ENCODE peak calls at places on chromosomes 6 and 20, in six cellular contexts. P is CD8-positive, alpha-beta T cell; G is HepG2; C is ascending aorta; F is ovary; Y is cardiac muscle cell. W is an unnamed sample.
A peak's percentile ranks its signal among the peaks of the same experiment; 100 is the strongest.

GRCh38 chr20:58839474-58839874 is 11.2 kb downstream of the GNAS-AS1 start:
- DNase-seq in P (no peak), G (peak; percentile 34), C (no peak), F (no peak), Y (peak; percentile 72), W (peak; percentile 23)

GRCh38 chr20:34368547-34368946 is 5.5 kb downstream of the ITCH start:
- DNase-seq in P (no peak), G (no peak), C (no peak), F (no peak), Y (no peak), W (no peak)

GRCh38 chr20:34074101-34074760 is 37.8 kb downstream of the EIF2S2 start:
- DNase-seq in P (no peak), G (no peak), C (no peak), F (no peak), Y (no peak), W (no peak)

GRCh38 chr6:158396136-158396535 is 83.9 kb downstream of the TULP4 start:
- DNase-seq in P (no peak), G (peak; percentile 61), C (no peak), F (no peak), Y (no peak), W (no peak)

GRCh38 chr6:135638108-135638507 is 140.6 kb upstream of the AHI1 start:
- DNase-seq in P (no peak), G (no peak), C (no peak), F (no peak), Y (no peak), W (no peak)

GRCh38 chr6:39240155-39240757 is 11.0 kb upstream of the KCNK5 start:
- DNase-seq in P (no peak), G (no peak), C (no peak), F (no peak), Y (no peak), W (no peak)

GRCh38 chr6:162644153-162644552 is 83.4 kb downstream of the PRKN start:
- DNase-seq in P (no peak), G (no peak), C (no peak), F (no peak), Y (no peak), W (no peak)

GRCh38 chr20:47701612-47702011 is 83.7 kb downstream of the SULF2 start:
- DNase-seq in P (no peak), G (no peak), C (no peak), F (no peak), Y (no peak), W (no peak)

GRCh38 chr20:21505810-21506530 is 7.9 kb downstream of the NKX2-2 start:
- DNase-seq in P (peak; percentile 31), G (no peak), C (no peak), F (peak; percentile 41), Y (peak; percentile 70), W (no peak)

GRCh38 chr6:72530152-72530551 is 91.7 kb upstream of the KCNQ5 start:
- DNase-seq in P (no peak), G (no peak), C (no peak), F (no peak), Y (no peak), W (no peak)

GRCh38 chr20:11210611-11211010 is 536.8 kb upstream of the JAG1 start:
- DNase-seq in P (no peak), G (no peak), C (no peak), F (no peak), Y (no peak), W (no peak)

GRCh38 chr20:50305636-50306477 is 115.2 kb downstream of the CEBPB start:
- DNase-seq in P (no peak), G (peak; percentile 98), C (no peak), F (peak; percentile 74), Y (no peak), W (peak; percentile 55)

GRCh38 chr20:61942526-61942925 is 123.2 kb downstream of the TAF4 start:
- DNase-seq in P (no peak), G (no peak), C (no peak), F (no peak), Y (no peak), W (no peak)

GRCh38 chr20:34316191-34316814 is 13.1 kb upstream of the AHCY start:
- DNase-seq in P (no peak), G (no peak), C (no peak), F (no peak), Y (no peak), W (peak; percentile 57)

GRCh38 chr20:46348231-46348803 is 40.0 kb upstream of the CDH22 start:
- DNase-seq in P (no peak), G (no peak), C (no peak), F (peak; percentile 51), Y (peak; percentile 55), W (no peak)

GRCh38 chr6:147508871-147509608 is 550 bp downstream of the SAMD5 start:
- DNase-seq in P (no peak), G (no peak), C (no peak), F (peak; percentile 37), Y (peak; percentile 51), W (no peak)

GRCh38 chr6:35051393-35051792 is 89.7 kb downstream of the TCP11 start:
- DNase-seq in P (no peak), G (no peak), C (no peak), F (no peak), Y (no peak), W (no peak)

GRCh38 chr6:150599199-150600002 is at the start of gene PLEKHG1:
- DNase-seq in P (peak; percentile 29), G (no peak), C (no peak), F (peak; percentile 77), Y (peak; percentile 81), W (peak; percentile 65)

GRCh38 chr20:34001378-34001777 is 7.7 kb downstream of the RALY start:
- DNase-seq in P (no peak), G (no peak), C (no peak), F (no peak), Y (no peak), W (no peak)

GRCh38 chr6:69985180-69985579 is 118.8 kb downstream of the COL19A1 start:
- DNase-seq in P (no peak), G (no peak), C (no peak), F (no peak), Y (no peak), W (no peak)

GRCh38 chr6:85544776-85545175 is 48.9 kb downstream of the SNX14 start:
- DNase-seq in P (no peak), G (no peak), C (no peak), F (no peak), Y (no peak), W (no peak)

GRCh38 chr6:170020041-170020583 is 268.7 kb downstream of the ERMARD start:
- DNase-seq in P (no peak), G (no peak), C (no peak), F (no peak), Y (no peak), W (no peak)

GRCh38 chr20:35144694-35145093 is 2.4 kb downstream of the EDEM2 start:
- DNase-seq in P (no peak), G (no peak), C (no peak), F (no peak), Y (no peak), W (no peak)

GRCh38 chr6:25056130-25056529 is 120.4 kb upstream of the RIPOR2 start:
- DNase-seq in P (peak; percentile 19), G (no peak), C (no peak), F (no peak), Y (no peak), W (no peak)

GRCh38 chr20:25039697-25040437 is 18.1 kb downstream of the ACSS1 start:
- DNase-seq in P (no peak), G (no peak), C (peak; percentile 82), F (peak; percentile 82), Y (no peak), W (peak; percentile 59)

GRCh38 chr6:30568245-30568644 is 3.0 kb upstream of the ABCF1 start:
- DNase-seq in P (no peak), G (no peak), C (no peak), F (no peak), Y (no peak), W (peak; percentile 45)

GRCh38 chr6:65776332-65776731 is 69.3 kb upstream of the EYS start:
- DNase-seq in P (no peak), G (no peak), C (no peak), F (no peak), Y (peak; percentile 42), W (no peak)

GRCh38 chr6:95240514-95240913 is 336.8 kb upstream of the MANEA start:
- DNase-seq in P (no peak), G (no peak), C (no peak), F (no peak), Y (no peak), W (no peak)

GRCh38 chr20:31274441-31274840 is 17.0 kb downstream of the DEFB115 start:
- DNase-seq in P (no peak), G (no peak), C (no peak), F (no peak), Y (no peak), W (no peak)
- H3K9me3 ChIP-seq in P (peaks cover 10% of the 10 kb centered on the region), G (peaks cover 34% of the 10 kb centered on the region), C (no peaks in the 10 kb centered on the region), F (peaks cover 7% of the 10 kb centered on the region), Y (no peaks in the 10 kb centered on the region), W (peaks cover 6% of the 10 kb centered on the region)

DNA sequence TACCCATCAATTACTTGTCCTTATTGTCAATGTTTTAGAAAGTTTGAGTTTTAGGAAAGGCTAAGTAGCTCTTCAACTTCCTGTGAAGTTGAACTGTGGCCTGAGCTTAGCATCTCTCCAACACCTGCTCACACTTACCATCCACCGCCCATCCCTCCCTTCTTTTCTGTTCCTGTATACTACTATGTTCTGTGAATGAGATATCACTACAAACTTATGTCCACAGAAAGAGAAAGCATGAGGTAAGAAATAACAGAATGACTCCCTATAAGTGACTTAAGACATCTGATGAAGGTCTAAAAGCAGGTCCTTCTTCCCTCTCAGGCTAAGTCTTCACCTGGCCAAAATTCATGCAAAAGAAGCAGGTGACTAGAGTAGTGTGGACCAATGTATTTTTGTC is 246.3 kb upstream of the PREP start:
- DNase-seq in P (no peak), G (no peak), C (no peak), F (no peak), Y (no peak), W (peak; percentile 15)
- H3K4me1 ChIP-seq in P (peaks cover 32% of the 10 kb centered on the region), G (peaks cover 7% of the 10 kb centered on the region), C (no peaks in the 10 kb centered on the region), F (no peaks in the 10 kb centered on the region), Y (no peaks in the 10 kb centered on the region), W (no peaks in the 10 kb centered on the region)

GRCh38 chr20:2671977-2672376 is 8.0 kb upstream of the IDH3B start:
- DNase-seq in P (no peak), G (no peak), C (no peak), F (no peak), Y (no peak), W (no peak)
- TF ChIP-seq CTCF in P (no peak), G (peak; percentile 50), C (no peak), F (no peak), Y (peak; percentile 24), W (no peak)

GRCh38 chr6:21767891-21768659 is 174.5 kb downstream of the SOX4 start:
- DNase-seq in P (no peak), G (no peak), C (no peak), F (no peak), Y (no peak), W (no peak)
- H3K9me3 ChIP-seq in P (no peaks in the 10 kb centered on the region), G (no peaks in the 10 kb centered on the region), C (no peaks in the 10 kb centered on the region), F (no peaks in the 10 kb centered on the region), Y (no peaks in the 10 kb centered on the region), W (no peaks in the 10 kb centered on the region)

GRCh38 chr6:46221221-46221793 is 50.5 kb upstream of the ENPP5 start:
- DNase-seq in P (no peak), G (peak; percentile 26), C (no peak), F (no peak), Y (peak; percentile 58), W (no peak)
- H3K4me1 ChIP-seq in P (no peaks in the 10 kb centered on the region), G (no peaks in the 10 kb centered on the region), C (peaks cover 9% of the 10 kb centered on the region), F (no peaks in the 10 kb centered on the region), Y (peaks cover 3% of the 10 kb centered on the region), W (no peaks in the 10 kb centered on the region)

GRCh38 chr6:48449002-48449401 is 338.0 kb upstream of the PTCHD4 start:
- DNase-seq in P (no peak), G (no peak), C (no peak), F (no peak), Y (no peak), W (no peak)
- TF ChIP-seq CTCF in P (no peak), G (no peak), C (no peak), F (no peak), Y (peak; percentile 23), W (no peak)

W was measured in PC-9.